ENCODE peak calls at places on chromosomes 12 and 14, in four cellular contexts. One of them, this sample, is unnamed.

GRCh38 chr12:5096241-5096880 is 52.7 kb downstream of the KCNA5 start:
- DNase-seq in A549: no peak
- DNase-seq in neural progenitor cell: no peak
- DNase-seq in DND-41: no peak
- DNase-seq in this sample: no peak

GRCh38 chr12:83015390-83016225 is 328.9 kb downstream of the TMTC2 start:
- DNase-seq in neural progenitor cell: no peak
- DNase-seq in A549: no peak
- DNase-seq in DND-41: no peak
- DNase-seq in this sample: no peak

GRCh38 chr12:24081581-24081980 is 132.1 kb upstream of the SOX5 start:
- DNase-seq in DND-41: no peak
- DNase-seq in A549: no peak
- DNase-seq in neural progenitor cell: peak; percentile 65
- DNase-seq in this sample: no peak

GRCh38 chr12:103771466-103771865 is 69.6 kb downstream of the NT5DC3 start:
- DNase-seq in neural progenitor cell: peak; percentile 59
- DNase-seq in DND-41: peak; percentile 9
- DNase-seq in A549: peak; percentile 59
- DNase-seq in this sample: peak; percentile 6

GRCh38 chr12:52383331-52383730 is 2.1 kb downstream of the KRT84 start:
- DNase-seq in A549: no peak
- DNase-seq in neural progenitor cell: no peak
- DNase-seq in DND-41: no peak
- DNase-seq in this sample: peak; percentile 9

GRCh38 chr14:101502761-101503392 is 58.4 kb upstream of the DIO3 start:
- DNase-seq in A549: no peak
- DNase-seq in DND-41: no peak
- DNase-seq in neural progenitor cell: no peak
- DNase-seq in this sample: no peak

GRCh38 chr14:103910262-103910935 is 17.9 kb upstream of the TDRD9 start:
- DNase-seq in DND-41: peak; percentile 51
- DNase-seq in A549: peak; percentile 89
- DNase-seq in neural progenitor cell: peak; percentile 95
- DNase-seq in this sample: peak; percentile 84

GRCh38 chr14:73712540-73713141 is 1.5 kb downstream of the PNMA1 start:
- DNase-seq in DND-41: peak; percentile 46
- DNase-seq in neural progenitor cell: peak; percentile 67
- DNase-seq in A549: no peak
- DNase-seq in this sample: peak; percentile 64

GRCh38 chr14:44462372-44462771 is 44.7 kb downstream of the FSCB start:
- DNase-seq in A549: no peak
- DNase-seq in neural progenitor cell: no peak
- DNase-seq in DND-41: no peak
- DNase-seq in this sample: no peak

GRCh38 chr14:49972840-49973239 is 80.0 kb downstream of the ARF6 start:
- DNase-seq in A549: peak; percentile 72
- DNase-seq in neural progenitor cell: no peak
- DNase-seq in DND-41: no peak
- DNase-seq in this sample: peak; percentile 62

GRCh38 chr12:66438601-66439000 is 136.3 kb downstream of the HELB start:
- DNase-seq in neural progenitor cell: no peak
- DNase-seq in DND-41: no peak
- DNase-seq in A549: no peak
- DNase-seq in this sample: no peak

GRCh38 chr12:88142610-88142991 is 494 bp downstream of the TMTC3 start:
- DNase-seq in neural progenitor cell: peak; percentile 40
- DNase-seq in DND-41: peak; percentile 28
- DNase-seq in A549: no peak
- DNase-seq in this sample: peak; percentile 55

GRCh38 chr12:1922985-1923384 is 4.5 kb upstream of the CACNA2D4 start:
- DNase-seq in neural progenitor cell: no peak
- DNase-seq in A549: no peak
- DNase-seq in DND-41: no peak
- DNase-seq in this sample: no peak

GRCh38 chr14:97891515-97891914 is 1094.3 kb downstream of the VRK1 start:
- DNase-seq in DND-41: no peak
- DNase-seq in A549: no peak
- DNase-seq in neural progenitor cell: no peak
- DNase-seq in this sample: no peak

GRCh38 chr12:80681786-80682185 is 25.6 kb upstream of the MYF6 start:
- DNase-seq in A549: no peak
- DNase-seq in neural progenitor cell: no peak
- DNase-seq in DND-41: no peak
- DNase-seq in this sample: no peak

GRCh38 chr14:104593241-104593701 is 11.3 kb downstream of the TMEM179 start:
- DNase-seq in DND-41: no peak
- DNase-seq in A549: no peak
- DNase-seq in neural progenitor cell: no peak
- DNase-seq in this sample: no peak

GRCh38 chr12:43347026-43347425 is 205.0 kb downstream of the ADAMTS20 start:
- DNase-seq in DND-41: no peak
- DNase-seq in A549: no peak
- DNase-seq in neural progenitor cell: no peak
- DNase-seq in this sample: no peak

GRCh38 chr12:15435597-15435996 is 113.3 kb downstream of the PTPRO start:
- DNase-seq in A549: no peak
- DNase-seq in DND-41: no peak
- DNase-seq in neural progenitor cell: no peak
- DNase-seq in this sample: no peak

GRCh38 chr14:49586673-49587460 is 687 bp upstream of the RPS29 start:
- DNase-seq in DND-41: peak; percentile 73
- DNase-seq in A549: peak; percentile 51
- DNase-seq in neural progenitor cell: peak; percentile 57
- DNase-seq in this sample: peak; percentile 87

GRCh38 chr12:108495054-108495453 is 20.0 kb upstream of the FICD start:
- DNase-seq in DND-41: peak; percentile 20
- DNase-seq in A549: peak; percentile 55
- DNase-seq in neural progenitor cell: peak; percentile 66
- DNase-seq in this sample: peak; percentile 66
- TF ChIP-seq CTCF in DND-41: peak; percentile 62
- TF ChIP-seq CTCF in A549: peak; percentile 45
- TF ChIP-seq CTCF in neural progenitor cell: peak; percentile 92
- TF ChIP-seq CTCF in this sample: peak; percentile 71

DNA sequence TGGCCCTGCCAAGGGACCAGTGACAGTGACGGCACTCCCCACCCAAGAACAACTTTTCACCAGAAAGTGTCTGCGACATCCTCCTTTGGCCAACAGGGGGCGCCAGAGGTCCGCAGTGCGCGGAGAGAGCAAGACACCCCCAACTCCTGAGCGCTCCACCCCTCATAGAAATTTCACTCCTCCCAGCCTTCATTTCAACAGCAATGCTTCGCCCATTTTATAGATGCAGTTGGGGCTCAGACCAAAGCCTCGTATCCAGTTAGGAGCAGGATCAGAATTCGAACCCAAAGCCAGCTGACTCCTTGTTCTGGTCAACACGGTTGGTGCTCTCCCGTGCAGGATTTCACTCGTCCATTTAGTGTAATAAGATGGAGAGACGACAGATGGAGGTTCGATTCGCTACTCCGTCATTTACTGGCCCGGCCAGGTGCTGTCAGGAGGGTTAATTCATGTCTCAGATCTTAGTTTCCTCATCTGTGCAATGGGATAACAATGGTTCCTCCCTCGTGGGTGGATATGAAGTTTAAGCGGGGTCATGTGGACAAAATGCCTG is 2.4 kb upstream of the POP5 start:
- DNase-seq in neural progenitor cell: peak; percentile 85
- DNase-seq in A549: peak; percentile 58
- DNase-seq in DND-41: peak; percentile 78
- DNase-seq in this sample: peak; percentile 86
- TF ChIP-seq CTCF in neural progenitor cell: peak; percentile 88
- TF ChIP-seq CTCF in A549: peak; percentile 95
- TF ChIP-seq CTCF in DND-41: peak; percentile 92
- TF ChIP-seq CTCF in this sample: peak; percentile 98

GRCh38 chr14:99807413-99808132 is 14.4 kb downstream of the EML1 start:
- DNase-seq in DND-41: no peak
- DNase-seq in neural progenitor cell: peak; percentile 48
- DNase-seq in A549: peak; percentile 50
- DNase-seq in this sample: no peak
- TF ChIP-seq CTCF in DND-41: no peak
- TF ChIP-seq CTCF in neural progenitor cell: peak; percentile 28
- TF ChIP-seq CTCF in A549: no peak
- TF ChIP-seq CTCF in this sample: no peak

GRCh38 chr12:93990832-93991748 is 157.3 kb upstream of the PLXNC1 start:
- DNase-seq in A549: no peak
- DNase-seq in neural progenitor cell: peak; percentile 80
- DNase-seq in DND-41: no peak
- DNase-seq in this sample: no peak
- TF ChIP-seq CTCF in A549: no peak
- TF ChIP-seq CTCF in neural progenitor cell: peak; percentile 57
- TF ChIP-seq CTCF in DND-41: peak; percentile 54
- TF ChIP-seq CTCF in this sample: no peak

GRCh38 chr14:30444451-30444850 is 114.5 kb upstream of the G2E3 start:
- DNase-seq in A549: no peak
- DNase-seq in neural progenitor cell: no peak
- DNase-seq in DND-41: no peak
- DNase-seq in this sample: no peak

GRCh38 chr14:30445394-30445793 is 113.6 kb upstream of the G2E3 start:
- DNase-seq in A549: no peak
- DNase-seq in neural progenitor cell: peak; percentile 40
- DNase-seq in DND-41: no peak
- DNase-seq in this sample: no peak

GRCh38 chr14:30440986-30441385 is 118.0 kb upstream of the G2E3 start:
- DNase-seq in neural progenitor cell: no peak
- DNase-seq in DND-41: no peak
- DNase-seq in A549: no peak
- DNase-seq in this sample: no peak

GRCh38 chr14:30445852-30446251 is 113.1 kb upstream of the G2E3 start:
- DNase-seq in neural progenitor cell: no peak
- DNase-seq in DND-41: no peak
- DNase-seq in A549: no peak
- DNase-seq in this sample: no peak

DNA sequence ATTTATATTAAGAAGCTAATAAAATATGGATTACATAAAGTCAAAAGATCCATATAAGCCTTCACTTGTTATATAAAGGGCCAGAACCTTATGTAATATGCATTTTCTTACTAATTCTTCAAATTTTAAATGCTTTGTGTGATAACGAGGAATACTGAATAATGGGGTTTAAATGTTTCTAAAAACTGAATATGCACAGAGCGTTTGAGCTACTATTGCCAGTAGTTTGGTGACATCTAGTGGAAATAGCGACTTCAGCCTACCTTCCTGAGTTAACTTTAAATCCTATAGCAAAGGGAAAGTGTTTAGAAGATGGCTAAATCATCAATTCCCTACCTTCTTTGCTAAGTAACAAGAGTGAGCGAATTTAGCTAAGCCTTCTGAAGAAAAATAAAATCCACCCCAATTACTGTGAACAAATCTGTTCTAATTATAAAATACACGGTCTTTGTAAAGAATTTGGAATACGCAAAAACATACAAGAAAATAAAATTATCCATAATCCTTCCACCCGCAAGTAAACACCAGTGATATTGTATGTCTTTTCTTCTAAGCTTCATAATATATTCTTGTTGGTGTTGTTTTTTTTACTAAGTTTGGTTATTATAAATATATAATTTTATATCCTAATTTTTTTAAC is 115.5 kb upstream of the G2E3 start:
- DNase-seq in neural progenitor cell: peak; percentile 69
- DNase-seq in DND-41: no peak
- DNase-seq in A549: peak; percentile 3
- DNase-seq in this sample: no peak
- TF ChIP-seq CTCF in neural progenitor cell: peak; percentile 89
- TF ChIP-seq CTCF in DND-41: peak; percentile 63
- TF ChIP-seq CTCF in A549: peak; percentile 56
- TF ChIP-seq CTCF in this sample: peak; percentile 13

GRCh38 chr12:114306646-114307045 is 99.3 kb downstream of the TBX5 start:
- DNase-seq in neural progenitor cell: no peak
- DNase-seq in DND-41: no peak
- DNase-seq in A549: no peak
- DNase-seq in this sample: no peak
- TF ChIP-seq CTCF in neural progenitor cell: no peak
- TF ChIP-seq CTCF in DND-41: no peak
- TF ChIP-seq CTCF in A549: no peak
- TF ChIP-seq CTCF in this sample: no peak

DNA sequence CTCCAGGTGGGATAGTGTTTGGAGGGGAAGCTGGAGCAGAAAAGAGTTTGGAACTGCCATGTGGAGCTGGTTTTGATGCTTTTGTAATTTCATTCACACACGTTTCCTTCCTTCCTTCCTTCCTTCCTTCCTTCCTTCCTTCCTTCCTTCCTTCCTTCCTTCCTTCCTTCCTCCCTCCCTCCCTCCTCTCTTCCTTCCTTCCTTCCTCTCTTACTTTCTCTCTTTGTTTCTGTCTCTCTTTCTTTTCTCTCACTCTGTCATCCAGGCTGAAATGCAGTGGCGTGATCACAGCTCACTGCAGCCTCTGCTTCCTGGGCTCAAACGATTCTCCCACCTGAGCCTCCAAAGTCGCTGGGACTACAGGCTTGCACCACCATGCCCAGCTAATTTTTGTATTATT is 168.0 kb upstream of the ARID2 start:
- DNase-seq in DND-41: no peak
- DNase-seq in neural progenitor cell: no peak
- DNase-seq in A549: no peak
- DNase-seq in this sample: no peak
- TF ChIP-seq CTCF in DND-41: no peak
- TF ChIP-seq CTCF in neural progenitor cell: no peak
- TF ChIP-seq CTCF in A549: no peak
- TF ChIP-seq CTCF in this sample: no peak

GRCh38 chr14:93981316-93981715 is 4.9 kb upstream of the ASB2 start:
- DNase-seq in DND-41: no peak
- DNase-seq in neural progenitor cell: no peak
- DNase-seq in A549: no peak
- DNase-seq in this sample: no peak
- TF ChIP-seq CTCF in DND-41: no peak
- TF ChIP-seq CTCF in neural progenitor cell: no peak
- TF ChIP-seq CTCF in A549: no peak
- TF ChIP-seq CTCF in this sample: no peak

DNA sequence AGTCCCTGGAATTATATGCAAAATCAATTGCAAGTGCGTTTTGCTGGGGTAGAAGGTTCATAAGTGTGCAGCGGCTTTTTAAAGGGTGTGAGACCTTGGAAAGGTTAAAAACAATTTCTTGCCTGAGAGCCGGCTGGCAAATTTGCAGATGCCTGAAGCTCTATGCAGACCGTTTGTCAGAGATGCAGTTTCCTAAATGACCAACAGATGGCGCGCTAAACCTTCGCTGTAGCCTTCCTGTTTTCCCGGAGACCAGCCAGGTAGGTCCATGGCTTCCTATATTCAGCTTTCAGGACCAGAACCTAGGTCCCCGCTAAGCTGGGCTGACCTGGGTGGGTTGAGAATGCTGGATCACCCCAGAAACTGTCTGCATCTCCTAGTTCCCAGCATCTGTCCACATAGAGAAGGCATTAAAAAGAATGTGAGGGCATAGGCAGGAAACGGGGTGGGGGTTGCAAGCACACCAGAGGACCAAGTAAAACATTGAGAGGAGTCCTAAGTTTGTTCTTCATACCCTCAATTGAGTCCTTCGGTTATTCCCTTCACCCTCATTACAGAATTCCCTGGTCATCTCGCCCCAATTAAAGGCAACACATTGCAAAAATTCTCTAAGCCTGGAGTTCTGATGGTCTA is 5.7 kb upstream of the NOS1 start:
- DNase-seq in DND-41: peak; percentile 73
- DNase-seq in A549: peak; percentile 90
- DNase-seq in neural progenitor cell: peak; percentile 84
- DNase-seq in this sample: peak; percentile 72
- TF ChIP-seq CTCF in DND-41: peak; percentile 97
- TF ChIP-seq CTCF in A549: peak; percentile 96
- TF ChIP-seq CTCF in neural progenitor cell: peak; percentile 95
- TF ChIP-seq CTCF in this sample: peak; percentile 80

This sample was measured in activated CD8-positive, alpha-beta T cell treated with anti-CD3 and anti-CD28 coated beads for 36 hours.